ENCODE peak calls at places on chromosomes 5 and 9, in four cellular contexts. Q, J, Z and X are unnamed samples.

GRCh38 chr5:124648902-124649467 is 97.5 kb downstream of the ZNF608 start:
- DNase-seq in Q (no peak), J (no peak), Z (no peak), X (no peak)

GRCh38 chr5:88833371-88834107 is 49.4 kb downstream of the MEF2C start:
- DNase-seq in Q (no peak), J (no peak), Z (no peak), X (no peak)

GRCh38 chr9:131872006-131872405 is 132.1 kb upstream of the RAPGEF1 start:
- DNase-seq in Q (no peak), J (no peak), Z (no peak), X (no peak)

GRCh38 chr9:92265159-92265558 is 28.3 kb downstream of the IARS1 start:
- DNase-seq in Q (no peak), J (no peak), Z (no peak), X (no peak)

GRCh38 chr5:32462618-32463017 is 18.1 kb upstream of the ZFR start:
- DNase-seq in Q (no peak), J (no peak), Z (no peak), X (no peak)

GRCh38 chr5:127820910-127821553 is 117.8 kb downstream of the CCDC192 start:
- DNase-seq in Q (no peak), J (peak), Z (no peak), X (no peak)

GRCh38 chr9:137281345-137282116 is 4.0 kb downstream of the TOR4A start:
- DNase-seq in Q (no peak), J (no peak), Z (no peak), X (no peak)

GRCh38 chr5:17042041-17042440 is 106.0 kb upstream of the MYO10 start:
- DNase-seq in Q (no peak), J (no peak), Z (no peak), X (no peak)

GRCh38 chr9:114771901-114772300 is 33.9 kb downstream of the TNFSF15 start:
- DNase-seq in Q (no peak), J (no peak), Z (no peak), X (no peak)

GRCh38 chr5:93653716-93654115 is 70.7 kb downstream of the NR2F1 start:
- DNase-seq in Q (no peak), J (no peak), Z (no peak), X (no peak)

GRCh38 chr9:3526903-3527652 is 1.3 kb upstream of the RFX3 start:
- DNase-seq in Q (peak), J (no peak), Z (no peak), X (no peak)

GRCh38 chr5:161846731-161847130 is 1.2 kb upstream of the GABRA1 start:
- DNase-seq in Q (no peak), J (no peak), Z (no peak), X (no peak)

GRCh38 chr5:133142782-133143181 is 91.0 kb downstream of the HSPA4 start:
- DNase-seq in Q (no peak), J (no peak), Z (no peak), X (no peak)

GRCh38 chr5:15601274-15601673 is 101.3 kb downstream of the FBXL7 start:
- DNase-seq in Q (no peak), J (no peak), Z (no peak), X (no peak)

GRCh38 chr5:172102913-172103629 is 85.0 kb downstream of the STK10 start:
- DNase-seq in Q (peak), J (no peak), Z (peak), X (no peak)

GRCh38 chr5:123448743-123449142 is 25.5 kb upstream of the CEP120 start:
- DNase-seq in Q (no peak), J (no peak), Z (no peak), X (no peak)

GRCh38 chr9:33620738-33621439 is 96.8 kb downstream of the ANKRD18B start:
- DNase-seq in Q (no peak), J (no peak), Z (no peak), X (no peak)

GRCh38 chr5:42677156-42677842 is 79.3 kb upstream of the CCDC152 start:
- DNase-seq in Q (no peak), J (no peak), Z (no peak), X (no peak)

GRCh38 chr5:122415030-122415429 is 103.0 kb downstream of the SNCAIP start:
- DNase-seq in Q (no peak), J (no peak), Z (no peak), X (no peak)

GRCh38 chr9:134922066-134922931 is 4.6 kb upstream of the FCN1 start:
- DNase-seq in Q (no peak), J (no peak), Z (peak), X (no peak)

GRCh38 chr9:108272350-108272899 is 583.4 kb downstream of the ACTL7B start:
- DNase-seq in Q (peak), J (no peak), Z (peak), X (no peak)

GRCh38 chr5:17230808-17231525 is 13.5 kb downstream of the BASP1 start:
- DNase-seq in Q (no peak), J (no peak), Z (no peak), X (no peak)

GRCh38 chr5:146540421-146540820 is 24.4 kb upstream of the GPR151 start:
- DNase-seq in Q (no peak), J (no peak), Z (no peak), X (no peak)

GRCh38 chr9:116137581-116137980 is 16.0 kb upstream of the PAPPA start:
- DNase-seq in Q (no peak), J (no peak), Z (no peak), X (no peak)